ENCODE peak calls at places on chromosomes 6 and 20, in eight cellular contexts. Y is heart left ventricle; T is stimulated activated CD4-positive, alpha-beta T cell treated with anti-CD3 and anti-CD28 coated beads, Interleukin-2, amount 100 ng/mL, for 48 hours; Q is naive thymus-derived CD8-positive, alpha-beta T cell; J is EL; Z is natural killer cell treated with Interleukin-12 subunit alpha and Interleukin-12 subunit beta and Interleukin-15 and Interleukin-18, amount 100 ng/mL, for 72 hours; B is T-helper 9 cell; O is posterior cingulate gyrus. G is an unnamed sample.

GRCh38 chr20:36098364-36098763 is 56.2 kb upstream of the EPB41L1 start:
- DNase-seq in Q (no peak), T (no peak), Y (peak; percentile 48), Z (no peak), J (peak; percentile 73), B (no peak), O (no peak), G (peak; percentile 75)

GRCh38 chr20:23763345-23763744 is 12.6 kb upstream of the CST1 start:
- DNase-seq in J (no peak), Q (no peak), Z (no peak), Y (no peak), B (no peak), O (no peak), T (no peak), G (no peak)

GRCh38 chr6:56370127-56370540 is 122.8 kb upstream of the COL21A1 start:
- DNase-seq in T (no peak), O (no peak), Y (peak; percentile 75), Q (no peak), J (peak; percentile 73), B (no peak), Z (no peak), G (no peak)

GRCh38 chr6:3887150-3887700 is 38.1 kb downstream of the FAM50B start:
- DNase-seq in T (no peak), Q (no peak), Y (no peak), Z (no peak), O (no peak), B (no peak), J (peak; percentile 42), G (peak; percentile 77)

GRCh38 chr6:5280926-5281325 is 19.6 kb downstream of the FARS2 start:
- DNase-seq in B (no peak), Y (no peak), T (no peak), J (no peak), Q (no peak), O (no peak), Z (no peak), G (no peak)

GRCh38 chr6:105767541-105767940 is 318.6 kb upstream of the PRDM1 start:
- DNase-seq in Q (no peak), Y (no peak), J (no peak), Z (no peak), O (no peak), B (no peak), T (no peak), G (no peak)

GRCh38 chr20:46357030-46357514 is 48.8 kb upstream of the CDH22 start:
- DNase-seq in T (no peak), B (no peak), Q (peak; percentile 37), J (no peak), Y (peak; percentile 55), O (no peak), Z (no peak), G (peak; percentile 48)

GRCh38 chr6:79377830-79378460 is 143.5 kb upstream of the HMGN3 start:
- DNase-seq in Z (no peak), O (no peak), Q (no peak), J (no peak), B (no peak), T (no peak), Y (no peak), G (no peak)

GRCh38 chr6:54053893-54054391 is 57.3 kb upstream of the MLIP start:
- DNase-seq in J (peak; percentile 77), T (no peak), Z (no peak), Q (no peak), O (no peak), Y (peak; percentile 39), B (no peak), G (no peak)

GRCh38 chr6:168574699-168575195 is 133.8 kb downstream of the SMOC2 start:
- DNase-seq in Y (peak; percentile 52), T (no peak), B (no peak), Q (no peak), J (no peak), O (no peak), Z (no peak), G (no peak)